ENCODE peak calls at places on chromosomes 6 and 20, in six cellular contexts. One of them, this sample, is unnamed. For H3K9me3, the result is how much of the 10 kb centered on the place peaks cover.

GRCh38 chr6:137873273-137873762 is 6.3 kb downstream of the TNFAIP3 start:
- DNase-seq in tibial artery: peak
- DNase-seq in stomach: peak
- DNase-seq in fibroblast of lung: peak
- DNase-seq in testis: peak
- DNase-seq in right cardiac atrium: peak
- DNase-seq in this sample: no peak

GRCh38 chr6:154096316-154096715 is 57.3 kb downstream of the OPRM1 start:
- DNase-seq in stomach: no peak
- DNase-seq in testis: no peak
- DNase-seq in tibial artery: no peak
- DNase-seq in right cardiac atrium: no peak
- DNase-seq in fibroblast of lung: no peak
- DNase-seq in this sample: no peak

GRCh38 chr20:60100780-60101179 is 142.6 kb downstream of the CDH26 start:
- DNase-seq in stomach: no peak
- DNase-seq in testis: no peak
- DNase-seq in tibial artery: no peak
- DNase-seq in right cardiac atrium: no peak
- DNase-seq in fibroblast of lung: no peak
- DNase-seq in this sample: no peak

GRCh38 chr6:158817298-158818007 is 1.7 kb downstream of the EZR start:
- DNase-seq in fibroblast of lung: peak
- DNase-seq in testis: peak
- DNase-seq in tibial artery: peak
- DNase-seq in stomach: peak
- DNase-seq in right cardiac atrium: peak
- DNase-seq in this sample: no peak

GRCh38 chr6:157946865-157947532 is 34.7 kb upstream of the SYNJ2 start:
- DNase-seq in stomach: no peak
- DNase-seq in testis: peak
- DNase-seq in tibial artery: no peak
- DNase-seq in right cardiac atrium: no peak
- DNase-seq in fibroblast of lung: no peak
- DNase-seq in this sample: no peak

GRCh38 chr6:75526502-75527127 is 33.0 kb upstream of the FILIP1 start:
- DNase-seq in tibial artery: peak
- DNase-seq in fibroblast of lung: peak
- DNase-seq in stomach: peak
- DNase-seq in testis: peak
- DNase-seq in right cardiac atrium: peak
- DNase-seq in this sample: peak

GRCh38 chr20:8438748-8439147 is 306.7 kb downstream of the PLCB1 start:
- DNase-seq in stomach: no peak
- DNase-seq in tibial artery: no peak
- DNase-seq in fibroblast of lung: no peak
- DNase-seq in testis: no peak
- DNase-seq in right cardiac atrium: no peak
- DNase-seq in this sample: no peak

GRCh38 chr6:43846556-43846955 is 76.5 kb downstream of the VEGFA start:
- DNase-seq in right cardiac atrium: no peak
- DNase-seq in fibroblast of lung: peak
- DNase-seq in testis: no peak
- DNase-seq in stomach: no peak
- DNase-seq in tibial artery: no peak
- DNase-seq in this sample: no peak

GRCh38 chr20:40983898-40984297 is 44.7 kb upstream of the TOP1 start:
- DNase-seq in tibial artery: no peak
- DNase-seq in fibroblast of lung: no peak
- DNase-seq in testis: no peak
- DNase-seq in stomach: no peak
- DNase-seq in right cardiac atrium: no peak
- DNase-seq in this sample: no peak

GRCh38 chr6:89596056-89596455 is 42.5 kb downstream of the LYRM2 start:
- DNase-seq in stomach: no peak
- DNase-seq in tibial artery: no peak
- DNase-seq in right cardiac atrium: no peak
- DNase-seq in testis: no peak
- DNase-seq in fibroblast of lung: no peak
- DNase-seq in this sample: no peak

DNA sequence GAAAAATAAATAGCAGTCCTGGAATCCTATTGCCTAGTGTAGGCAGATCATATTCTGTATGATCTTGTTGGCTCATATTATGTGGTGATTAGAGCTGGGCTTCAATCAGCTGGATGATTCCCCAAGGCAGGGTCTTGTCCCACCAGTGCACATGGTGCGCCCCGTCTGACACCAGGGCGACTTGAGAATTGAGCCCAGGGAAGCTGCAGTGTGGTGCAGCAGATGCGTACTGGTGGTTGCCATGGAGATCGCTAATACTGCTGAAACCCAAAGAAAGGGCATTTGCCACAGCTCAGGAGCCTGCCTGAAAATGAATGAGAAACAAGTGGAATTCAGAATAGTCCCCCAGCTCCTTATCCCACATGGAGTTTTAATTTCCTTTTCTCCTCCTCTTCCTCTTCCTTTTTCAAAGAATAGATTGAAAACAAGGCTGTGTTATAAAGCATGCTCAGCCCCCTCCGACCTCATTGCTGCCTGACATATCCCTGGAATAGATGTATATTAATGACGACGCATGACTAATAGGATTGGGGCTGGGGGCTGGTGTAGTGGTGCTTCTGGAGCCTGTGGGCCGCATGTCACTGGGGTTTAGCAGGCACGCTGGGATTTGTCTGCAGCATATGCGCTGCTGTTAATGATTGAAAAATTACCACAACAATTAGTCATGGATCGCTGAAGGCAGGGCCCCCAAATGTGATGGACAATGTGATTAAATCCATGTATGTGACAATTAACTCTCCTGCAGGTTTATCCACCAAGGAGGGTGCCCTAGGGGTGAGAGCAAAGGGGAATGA is 210.5 kb downstream of the FARS2 start:
- DNase-seq in fibroblast of lung: peak
- DNase-seq in stomach: no peak
- DNase-seq in tibial artery: no peak
- DNase-seq in right cardiac atrium: peak
- DNase-seq in testis: no peak
- DNase-seq in this sample: peak
- H3K27ac ChIP-seq in fibroblast of lung: no peak
- H3K27ac ChIP-seq in stomach: no peak
- H3K27ac ChIP-seq in tibial artery: no peak
- H3K27ac ChIP-seq in right cardiac atrium: no peak
- H3K27ac ChIP-seq in testis: no peak
- H3K27ac ChIP-seq in this sample: peak

DNA sequence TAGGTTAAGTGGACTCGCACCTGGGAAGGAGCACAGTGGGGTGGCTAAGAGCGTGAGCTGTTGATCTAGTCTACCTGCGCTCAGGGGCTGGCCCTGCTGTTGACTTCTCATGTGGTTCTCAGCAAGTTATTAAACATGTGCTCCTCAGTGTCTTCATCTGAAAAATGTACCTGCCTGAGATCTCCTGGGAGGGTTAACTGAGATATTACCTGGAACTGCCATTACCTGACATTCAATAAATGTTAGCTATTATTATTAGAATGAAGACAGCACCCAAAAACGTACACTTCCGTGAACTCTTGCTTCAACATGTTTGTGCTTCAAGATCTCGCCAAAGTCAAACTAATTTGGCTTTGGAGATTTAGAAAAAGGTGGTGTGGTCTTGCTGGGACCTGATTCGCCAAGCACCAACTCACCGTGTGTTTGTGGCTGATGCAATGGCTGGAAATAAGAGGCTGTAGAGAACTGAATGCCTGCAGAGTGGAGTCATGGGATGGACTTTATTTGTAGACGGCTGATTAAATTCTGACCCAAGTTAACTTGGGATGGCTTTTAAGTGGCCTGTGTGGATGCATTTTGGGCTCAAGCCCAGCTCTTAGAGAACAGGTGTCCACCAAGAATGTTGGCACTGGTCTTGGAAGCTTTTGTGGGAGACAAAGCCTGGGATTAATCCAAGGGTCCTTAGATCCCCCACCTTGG is 692.9 kb downstream of the QKI start:
- DNase-seq in fibroblast of lung: peak
- DNase-seq in testis: no peak
- DNase-seq in right cardiac atrium: no peak
- DNase-seq in tibial artery: no peak
- DNase-seq in stomach: no peak
- DNase-seq in this sample: no peak
- H3K9me3 ChIP-seq in fibroblast of lung: under half
- H3K9me3 ChIP-seq in testis: under half
- H3K9me3 ChIP-seq in right cardiac atrium: under half
- H3K9me3 ChIP-seq in tibial artery: under half
- H3K9me3 ChIP-seq in stomach: under half
- H3K9me3 ChIP-seq in this sample: under half

GRCh38 chr20:416950-417800 is 9.1 kb downstream of the RBCK1 start:
- DNase-seq in tibial artery: no peak
- DNase-seq in stomach: no peak
- DNase-seq in fibroblast of lung: no peak
- DNase-seq in right cardiac atrium: no peak
- DNase-seq in testis: peak
- DNase-seq in this sample: no peak

GRCh38 chr20:420169-420620 is 12.1 kb downstream of the RBCK1 start:
- DNase-seq in tibial artery: no peak
- DNase-seq in right cardiac atrium: peak
- DNase-seq in fibroblast of lung: no peak
- DNase-seq in testis: no peak
- DNase-seq in stomach: no peak
- DNase-seq in this sample: no peak

GRCh38 chr20:417801-418342 is 9.8 kb downstream of the RBCK1 start:
- DNase-seq in testis: no peak
- DNase-seq in tibial artery: no peak
- DNase-seq in stomach: no peak
- DNase-seq in fibroblast of lung: no peak
- DNase-seq in right cardiac atrium: no peak
- DNase-seq in this sample: no peak

GRCh38 chr20:419556-420168 is 11.6 kb downstream of the RBCK1 start:
- DNase-seq in tibial artery: no peak
- DNase-seq in right cardiac atrium: peak
- DNase-seq in stomach: no peak
- DNase-seq in fibroblast of lung: no peak
- DNase-seq in testis: no peak
- DNase-seq in this sample: no peak

DNA sequence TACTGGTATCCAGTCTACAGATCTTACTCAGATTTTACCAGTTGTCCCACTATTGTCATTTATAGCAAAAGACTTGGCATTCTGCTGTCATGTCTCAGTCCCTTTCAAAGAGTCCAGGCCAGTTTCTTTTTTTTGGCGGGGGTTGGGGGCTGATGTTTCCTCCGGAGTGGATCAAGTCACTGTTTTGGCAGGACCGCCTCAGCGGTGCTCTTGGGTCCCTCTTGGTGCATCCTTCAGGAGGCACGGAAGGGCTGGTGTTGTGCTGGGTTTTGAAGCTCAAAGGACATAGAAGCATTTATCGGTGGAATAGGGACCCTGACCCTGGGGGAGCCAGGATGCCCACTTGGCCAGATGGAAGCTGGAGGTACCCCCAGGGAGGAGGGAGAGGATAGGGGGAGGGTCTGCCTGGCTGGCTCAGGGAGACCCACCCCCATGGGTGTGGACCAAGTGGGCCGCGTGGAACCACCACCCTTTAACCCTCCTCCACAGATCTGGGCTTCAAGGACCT is 10.8 kb downstream of the RBCK1 start:
- DNase-seq in tibial artery: no peak
- DNase-seq in testis: no peak
- DNase-seq in fibroblast of lung: no peak
- DNase-seq in right cardiac atrium: no peak
- DNase-seq in stomach: no peak
- DNase-seq in this sample: no peak
- H3K27ac ChIP-seq in tibial artery: no peak
- H3K27ac ChIP-seq in testis: no peak
- H3K27ac ChIP-seq in fibroblast of lung: no peak
- H3K27ac ChIP-seq in right cardiac atrium: no peak
- H3K27ac ChIP-seq in stomach: no peak
- H3K27ac ChIP-seq in this sample: no peak

DNA sequence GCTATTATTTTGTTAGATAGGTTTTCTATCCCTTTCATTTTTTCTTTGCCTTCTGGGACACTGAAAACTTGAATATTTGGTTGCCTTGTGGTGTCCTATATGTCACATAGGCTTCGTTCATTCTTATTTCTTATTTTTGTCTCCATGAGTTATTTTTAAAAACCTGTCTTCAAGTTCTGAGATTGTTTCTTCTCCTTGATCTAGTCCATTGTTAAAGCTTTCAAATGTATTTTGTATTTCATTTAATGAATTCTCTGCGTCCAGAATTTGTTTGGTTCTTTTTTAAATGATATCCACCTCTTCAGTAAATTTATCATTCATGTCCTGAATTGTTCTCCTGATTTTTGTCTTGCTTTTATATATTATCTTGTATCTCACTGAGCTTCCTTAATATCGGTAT is 243.2 kb upstream of the BMP2 start:
- DNase-seq in testis: no peak
- DNase-seq in tibial artery: no peak
- DNase-seq in right cardiac atrium: no peak
- DNase-seq in stomach: no peak
- DNase-seq in fibroblast of lung: no peak
- DNase-seq in this sample: no peak
- H3K9me3 ChIP-seq in testis: under half
- H3K9me3 ChIP-seq in tibial artery: under half
- H3K9me3 ChIP-seq in right cardiac atrium: under half
- H3K9me3 ChIP-seq in stomach: under half
- H3K9me3 ChIP-seq in fibroblast of lung: under half
- H3K9me3 ChIP-seq in this sample: under half

GRCh38 chr6:13275435-13275989 is 52.8 kb downstream of the TBC1D7 start:
- DNase-seq in stomach: no peak
- DNase-seq in testis: no peak
- DNase-seq in fibroblast of lung: no peak
- DNase-seq in right cardiac atrium: no peak
- DNase-seq in tibial artery: no peak
- DNase-seq in this sample: no peak
- H3K27ac ChIP-seq in stomach: no peak
- H3K27ac ChIP-seq in testis: no peak
- H3K27ac ChIP-seq in fibroblast of lung: no peak
- H3K27ac ChIP-seq in right cardiac atrium: no peak
- H3K27ac ChIP-seq in tibial artery: no peak
- H3K27ac ChIP-seq in this sample: no peak

This sample was measured in WERI-Rb-1.